ENCODE peak calls at places on chromosomes 12 and 14, in seven cellular contexts. One of them, this sample, is unnamed.

GRCh38 chr14:81018714-81019512 is 63.5 kb downstream of the TSHR start:
- DNase-seq in endothelial cell of umbilical vein: no peak
- DNase-seq in GM23338: no peak
- DNase-seq in stomach: no peak
- DNase-seq in HL-60: no peak
- DNase-seq in transverse colon: no peak
- DNase-seq in breast epithelium: no peak
- DNase-seq in this sample: no peak

GRCh38 chr14:36818794-36819384 is 157.2 kb downstream of the PAX9 start:
- DNase-seq in transverse colon: no peak
- DNase-seq in stomach: no peak
- DNase-seq in breast epithelium: no peak
- DNase-seq in endothelial cell of umbilical vein: no peak
- DNase-seq in HL-60: no peak
- DNase-seq in GM23338: no peak
- DNase-seq in this sample: no peak

GRCh38 chr12:51788876-51789275 is 59.6 kb downstream of the FIGNL2 start:
- DNase-seq in stomach: no peak
- DNase-seq in breast epithelium: no peak
- DNase-seq in transverse colon: no peak
- DNase-seq in HL-60: no peak
- DNase-seq in GM23338: no peak
- DNase-seq in endothelial cell of umbilical vein: no peak
- DNase-seq in this sample: no peak

GRCh38 chr14:73339206-73339605 is 101.9 kb downstream of the PAPLN start:
- DNase-seq in endothelial cell of umbilical vein: no peak
- DNase-seq in HL-60: no peak
- DNase-seq in GM23338: no peak
- DNase-seq in transverse colon: no peak
- DNase-seq in breast epithelium: no peak
- DNase-seq in stomach: no peak
- DNase-seq in this sample: no peak

GRCh38 chr14:24087004-24087403 is 7.1 kb upstream of the PCK2 start:
- DNase-seq in endothelial cell of umbilical vein: no peak
- DNase-seq in stomach: no peak
- DNase-seq in HL-60: no peak
- DNase-seq in transverse colon: no peak
- DNase-seq in GM23338: no peak
- DNase-seq in breast epithelium: no peak
- DNase-seq in this sample: no peak

GRCh38 chr12:122366685-122367475 is 55.6 kb downstream of the CLIP1 start:
- DNase-seq in breast epithelium: no peak
- DNase-seq in transverse colon: peak
- DNase-seq in stomach: no peak
- DNase-seq in HL-60: peak
- DNase-seq in endothelial cell of umbilical vein: peak
- DNase-seq in GM23338: peak
- DNase-seq in this sample: no peak

GRCh38 chr12:94676011-94676709 is 25.8 kb upstream of the TMCC3 start:
- DNase-seq in stomach: peak
- DNase-seq in transverse colon: peak
- DNase-seq in endothelial cell of umbilical vein: peak
- DNase-seq in GM23338: no peak
- DNase-seq in HL-60: peak
- DNase-seq in breast epithelium: no peak
- DNase-seq in this sample: no peak

GRCh38 chr14:51419685-51420084 is 179.6 kb downstream of the TMX1 start:
- DNase-seq in endothelial cell of umbilical vein: no peak
- DNase-seq in breast epithelium: no peak
- DNase-seq in GM23338: no peak
- DNase-seq in HL-60: peak
- DNase-seq in stomach: no peak
- DNase-seq in transverse colon: no peak
- DNase-seq in this sample: no peak

GRCh38 chr14:76217179-76217578 is 65.5 kb downstream of the GPATCH2L start:
- DNase-seq in endothelial cell of umbilical vein: no peak
- DNase-seq in stomach: no peak
- DNase-seq in HL-60: no peak
- DNase-seq in GM23338: no peak
- DNase-seq in transverse colon: no peak
- DNase-seq in breast epithelium: no peak
- DNase-seq in this sample: no peak

GRCh38 chr14:96508900-96509299 is 6.7 kb downstream of the PAPOLA start:
- DNase-seq in transverse colon: no peak
- DNase-seq in GM23338: no peak
- DNase-seq in breast epithelium: no peak
- DNase-seq in stomach: no peak
- DNase-seq in endothelial cell of umbilical vein: no peak
- DNase-seq in HL-60: no peak
- DNase-seq in this sample: no peak

GRCh38 chr14:104156142-104156541 is 17.8 kb downstream of the KIF26A start:
- DNase-seq in endothelial cell of umbilical vein: no peak
- DNase-seq in breast epithelium: no peak
- DNase-seq in GM23338: no peak
- DNase-seq in stomach: no peak
- DNase-seq in HL-60: no peak
- DNase-seq in transverse colon: no peak
- DNase-seq in this sample: no peak

GRCh38 chr12:128387811-128388422 is 120.9 kb downstream of the TMEM132C start:
- DNase-seq in HL-60: no peak
- DNase-seq in endothelial cell of umbilical vein: no peak
- DNase-seq in GM23338: peak
- DNase-seq in transverse colon: peak
- DNase-seq in breast epithelium: peak
- DNase-seq in stomach: peak
- DNase-seq in this sample: no peak

GRCh38 chr14:39085933-39086332 is 17.1 kb downstream of the SEC23A start:
- DNase-seq in transverse colon: no peak
- DNase-seq in HL-60: no peak
- DNase-seq in endothelial cell of umbilical vein: no peak
- DNase-seq in GM23338: no peak
- DNase-seq in breast epithelium: no peak
- DNase-seq in stomach: no peak
- DNase-seq in this sample: no peak

GRCh38 chr14:39091716-39092115 is 11.3 kb downstream of the SEC23A start:
- DNase-seq in HL-60: no peak
- DNase-seq in transverse colon: no peak
- DNase-seq in endothelial cell of umbilical vein: no peak
- DNase-seq in breast epithelium: no peak
- DNase-seq in stomach: no peak
- DNase-seq in GM23338: no peak
- DNase-seq in this sample: no peak

GRCh38 chr14:39094515-39094914 is 8.5 kb downstream of the SEC23A start:
- DNase-seq in HL-60: no peak
- DNase-seq in GM23338: no peak
- DNase-seq in stomach: no peak
- DNase-seq in endothelial cell of umbilical vein: no peak
- DNase-seq in transverse colon: no peak
- DNase-seq in breast epithelium: no peak
- DNase-seq in this sample: no peak

GRCh38 chr14:39087493-39087892 is 15.5 kb downstream of the SEC23A start:
- DNase-seq in stomach: no peak
- DNase-seq in transverse colon: no peak
- DNase-seq in endothelial cell of umbilical vein: no peak
- DNase-seq in HL-60: no peak
- DNase-seq in GM23338: no peak
- DNase-seq in breast epithelium: no peak
- DNase-seq in this sample: no peak

GRCh38 chr14:39090548-39091111 is 12.4 kb downstream of the SEC23A start:
- DNase-seq in stomach: no peak
- DNase-seq in endothelial cell of umbilical vein: no peak
- DNase-seq in transverse colon: no peak
- DNase-seq in GM23338: no peak
- DNase-seq in breast epithelium: no peak
- DNase-seq in HL-60: no peak
- DNase-seq in this sample: no peak
- TF ChIP-seq POLR2AphosphoS5 in stomach: no peak
- TF ChIP-seq POLR2AphosphoS5 in endothelial cell of umbilical vein: no peak
- TF ChIP-seq POLR2AphosphoS5 in transverse colon: no peak
- TF ChIP-seq POLR2AphosphoS5 in GM23338: no peak
- TF ChIP-seq POLR2AphosphoS5 in breast epithelium: no peak
- TF ChIP-seq POLR2AphosphoS5 in HL-60: no peak
- TF ChIP-seq POLR2AphosphoS5 in this sample: no peak

GRCh38 chr12:4604684-4605193 is 42.7 kb downstream of the DYRK4 start:
- DNase-seq in breast epithelium: peak
- DNase-seq in transverse colon: peak
- DNase-seq in HL-60: peak
- DNase-seq in GM23338: peak
- DNase-seq in endothelial cell of umbilical vein: peak
- DNase-seq in stomach: peak
- DNase-seq in this sample: peak
- TF ChIP-seq CTCF in breast epithelium: peak
- TF ChIP-seq CTCF in transverse colon: peak
- TF ChIP-seq CTCF in HL-60: peak
- TF ChIP-seq CTCF in GM23338: peak
- TF ChIP-seq CTCF in endothelial cell of umbilical vein: peak
- TF ChIP-seq CTCF in stomach: peak
- TF ChIP-seq CTCF in this sample: peak

GRCh38 chr12:56634837-56635538 is 4.9 kb upstream of the BAZ2A start:
- DNase-seq in GM23338: peak
- DNase-seq in HL-60: peak
- DNase-seq in breast epithelium: peak
- DNase-seq in transverse colon: peak
- DNase-seq in endothelial cell of umbilical vein: peak
- DNase-seq in stomach: peak
- DNase-seq in this sample: peak
- TF ChIP-seq POLR2AphosphoS5 in GM23338: peak
- TF ChIP-seq POLR2AphosphoS5 in HL-60: peak
- TF ChIP-seq POLR2AphosphoS5 in breast epithelium: peak
- TF ChIP-seq POLR2AphosphoS5 in transverse colon: peak
- TF ChIP-seq POLR2AphosphoS5 in endothelial cell of umbilical vein: peak
- TF ChIP-seq POLR2AphosphoS5 in stomach: no peak
- TF ChIP-seq POLR2AphosphoS5 in this sample: no peak

GRCh38 chr14:63632932-63633514 is 8.6 kb downstream of the WDR89 start:
- DNase-seq in breast epithelium: no peak
- DNase-seq in stomach: no peak
- DNase-seq in HL-60: no peak
- DNase-seq in transverse colon: no peak
- DNase-seq in GM23338: peak
- DNase-seq in endothelial cell of umbilical vein: peak
- DNase-seq in this sample: no peak

GRCh38 chr14:63633801-63634200 is 7.9 kb downstream of the WDR89 start:
- DNase-seq in breast epithelium: no peak
- DNase-seq in stomach: no peak
- DNase-seq in transverse colon: no peak
- DNase-seq in HL-60: no peak
- DNase-seq in GM23338: no peak
- DNase-seq in endothelial cell of umbilical vein: peak
- DNase-seq in this sample: no peak
- TF ChIP-seq CTCF in breast epithelium: no peak
- TF ChIP-seq CTCF in stomach: no peak
- TF ChIP-seq CTCF in transverse colon: no peak
- TF ChIP-seq CTCF in HL-60: no peak
- TF ChIP-seq CTCF in GM23338: peak
- TF ChIP-seq CTCF in endothelial cell of umbilical vein: no peak
- TF ChIP-seq CTCF in this sample: no peak

GRCh38 chr12:31322651-31323248 is 3.2 kb downstream of the SINHCAF start:
- DNase-seq in endothelial cell of umbilical vein: peak
- DNase-seq in GM23338: peak
- DNase-seq in HL-60: no peak
- DNase-seq in breast epithelium: no peak
- DNase-seq in transverse colon: peak
- DNase-seq in stomach: no peak
- DNase-seq in this sample: no peak
- TF ChIP-seq POLR2AphosphoS5 in endothelial cell of umbilical vein: peak
- TF ChIP-seq POLR2AphosphoS5 in GM23338: no peak
- TF ChIP-seq POLR2AphosphoS5 in HL-60: no peak
- TF ChIP-seq POLR2AphosphoS5 in breast epithelium: no peak
- TF ChIP-seq POLR2AphosphoS5 in transverse colon: no peak
- TF ChIP-seq POLR2AphosphoS5 in stomach: no peak
- TF ChIP-seq POLR2AphosphoS5 in this sample: no peak

DNA sequence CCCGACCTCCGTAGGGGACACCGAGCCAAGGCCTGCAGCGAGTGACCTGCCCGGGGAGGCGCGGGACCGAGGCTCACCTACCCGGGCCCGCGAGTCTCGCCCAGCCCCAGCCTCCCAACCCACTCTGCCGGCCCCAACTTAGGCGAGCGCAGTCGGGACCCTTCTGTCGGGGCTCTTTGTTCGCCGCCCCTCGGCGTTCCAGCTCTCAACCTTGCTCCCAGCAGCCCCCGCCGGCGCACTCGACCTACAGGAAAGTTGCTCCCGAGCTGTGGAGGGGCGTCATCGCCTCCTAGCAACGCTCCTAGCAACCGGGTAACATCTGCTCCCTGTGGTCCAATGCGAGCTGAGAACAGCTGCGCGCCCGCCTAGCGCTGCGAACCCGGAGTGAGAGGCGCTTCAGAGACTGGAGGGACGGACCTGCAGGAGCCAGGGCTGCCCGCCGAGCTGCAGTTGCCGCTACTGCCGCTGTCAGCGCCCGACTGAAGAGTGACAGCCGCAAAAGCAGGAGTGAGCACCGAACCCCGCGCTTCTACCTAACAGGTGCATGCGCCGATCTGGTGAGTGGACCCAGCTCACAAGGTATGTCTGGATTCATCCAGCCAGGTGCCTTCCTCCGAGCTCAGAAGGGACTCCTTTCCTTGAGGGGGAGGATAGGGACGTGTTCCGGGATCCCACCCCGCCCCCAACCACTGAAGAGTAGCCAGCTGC is 354.9 kb downstream of the SNAPC1 start:
- DNase-seq in GM23338: peak
- DNase-seq in stomach: peak
- DNase-seq in HL-60: no peak
- DNase-seq in endothelial cell of umbilical vein: peak
- DNase-seq in transverse colon: peak
- DNase-seq in breast epithelium: peak
- DNase-seq in this sample: peak
- TF ChIP-seq CTCF in GM23338: peak
- TF ChIP-seq CTCF in stomach: peak
- TF ChIP-seq CTCF in HL-60: no peak
- TF ChIP-seq CTCF in endothelial cell of umbilical vein: peak
- TF ChIP-seq CTCF in transverse colon: no peak
- TF ChIP-seq CTCF in breast epithelium: peak
- TF ChIP-seq CTCF in this sample: peak